ENCODE peak calls at places on chromosomes 16 and 17, in four cellular contexts. U, S, B and N are unnamed samples.

GRCh38 chr16:17160285-17160854 is 310.4 kb downstream of the XYLT1 start:
- DNase-seq in B (no peak), U (no peak), S (no peak), N (no peak)

GRCh38 chr17:2177235-2177811 is 122.4 kb downstream of the HIC1 start:
- DNase-seq in S (peak), U (no peak), B (no peak), N (no peak)

GRCh38 chr16:52435573-52435972 is 111.4 kb downstream of the TOX3 start:
- DNase-seq in U (no peak), B (no peak), S (no peak), N (no peak)

GRCh38 chr17:80482555-80483308 is 6.3 kb upstream of the NPTX1 start:
- DNase-seq in U (no peak), S (no peak), B (no peak), N (no peak)

GRCh38 chr16:1709356-1709755 is 3.4 kb downstream of the MAPK8IP3 start:
- DNase-seq in S (no peak), B (no peak), U (no peak), N (no peak)

GRCh38 chr17:67601897-67602296 is 115.8 kb upstream of the NOL11 start:
- DNase-seq in B (no peak), S (no peak), U (no peak), N (no peak)

GRCh38 chr16:12899529-12900168 is 1.7 kb upstream of the SHISA9 start:
- DNase-seq in B (peak), U (no peak), S (no peak), N (no peak)

GRCh38 chr16:50395763-50396710 is 27.2 kb upstream of the BRD7 start:
- DNase-seq in B (no peak), S (no peak), U (no peak), N (no peak)

GRCh38 chr17:6099492-6099891 is 29.3 kb downstream of the WSCD1 start:
- DNase-seq in S (no peak), U (peak), B (no peak), N (no peak)

DNA sequence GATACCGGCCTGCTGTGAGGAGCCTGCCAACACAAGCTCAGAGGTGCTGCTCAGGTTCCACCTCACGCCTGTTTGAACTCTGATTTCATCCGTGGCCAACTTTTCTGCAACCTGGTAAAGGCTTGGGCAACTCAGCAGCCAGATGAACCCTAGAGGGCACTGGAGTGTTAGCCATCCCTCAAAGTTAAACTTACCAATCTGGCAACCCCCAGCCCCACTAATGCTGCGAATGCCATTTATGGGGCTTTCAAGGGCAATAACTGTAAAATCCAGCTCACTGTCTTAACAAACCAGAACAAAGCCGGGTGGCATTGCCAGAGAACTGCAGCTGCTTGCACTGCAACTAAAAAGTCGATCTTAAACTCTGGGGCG is 105.5 kb downstream of the AXIN2 start:
- DNase-seq in S (peak), U (no peak), B (no peak), N (no peak)
- TF ChIP-seq CTCF in S (peak), U (no peak), B (no peak), N (peak)

GRCh38 chr17:3963214-3964201 is 729 bp downstream of the ATP2A3 start:
- DNase-seq in B (peak), S (no peak), U (peak), N (no peak)
- H3K4me3 ChIP-seq in B (peak), S (peak), U (peak), N (no peak)

DNA sequence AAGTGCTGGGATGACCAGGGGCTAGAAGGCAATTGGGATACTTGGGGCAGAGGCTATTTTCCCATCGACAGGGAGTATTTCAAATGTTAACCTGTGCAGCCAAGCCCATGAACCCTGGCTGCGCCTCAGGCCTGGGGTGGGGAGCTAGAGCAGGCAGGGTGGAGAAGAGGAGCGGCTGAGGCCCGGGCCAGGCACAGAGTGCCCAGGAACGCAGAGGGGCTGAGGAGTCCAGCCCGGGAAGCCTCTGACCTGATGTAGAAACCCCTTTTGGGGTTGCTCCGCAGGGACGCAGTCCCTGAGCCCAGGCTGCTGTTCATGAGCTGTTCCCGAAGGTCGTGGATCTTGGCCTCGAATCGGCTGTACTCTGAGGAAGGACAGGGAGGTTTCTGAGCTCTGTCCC is 16.8 kb upstream of the ASGR1 start:
- DNase-seq in S (no peak), B (no peak), U (no peak), N (no peak)
- TF ChIP-seq CTCF in S (no peak), B (no peak), U (no peak), N (no peak)

GRCh38 chr16:49281481-49281842 is at the start of gene CBLN1:
- DNase-seq in S (no peak), B (no peak), U (no peak), N (no peak)
- H3K4me3 ChIP-seq in S (no peak), B (peak), U (no peak), N (no peak)

DNA sequence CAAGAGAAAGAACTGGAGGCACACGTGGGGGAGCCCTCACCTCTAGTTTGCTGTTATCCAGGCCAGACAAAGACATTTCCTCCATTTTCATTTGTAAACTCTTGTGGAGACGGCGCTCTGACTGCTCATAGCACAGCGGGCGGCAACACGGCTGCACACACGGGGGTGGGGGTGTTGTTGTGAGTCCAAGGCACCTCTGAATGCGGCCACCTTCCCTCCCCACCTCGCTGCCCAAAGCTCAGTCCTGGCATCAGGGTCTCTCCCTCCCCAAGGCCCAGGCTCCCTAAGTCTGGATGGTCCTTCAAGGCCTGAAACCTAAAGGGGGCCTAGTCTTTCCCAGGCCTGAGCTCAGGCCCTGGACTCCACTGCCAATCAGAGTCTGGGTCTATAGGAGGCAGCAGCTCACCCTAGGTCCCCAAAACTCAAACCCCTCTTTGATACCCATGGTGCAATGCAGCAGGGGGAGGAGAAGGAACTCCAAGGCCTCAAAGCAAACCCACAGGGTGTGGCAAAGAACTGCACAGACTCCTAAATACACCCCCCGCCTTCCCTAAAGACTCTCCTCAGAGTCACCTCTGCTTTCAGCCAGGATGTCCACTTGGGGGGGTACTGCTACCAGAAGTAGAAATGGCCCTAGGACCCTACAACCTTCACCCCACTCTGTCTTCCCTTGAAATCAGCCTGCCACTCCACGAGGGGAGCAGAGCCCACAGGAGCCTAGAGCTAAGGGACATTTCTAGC is 1.5 kb downstream of the ATXN7L3 start:
- DNase-seq in B (no peak), U (peak), S (no peak), N (no peak)
- TF ChIP-seq CTCF in B (no peak), U (no peak), S (no peak), N (peak)

GRCh38 chr16:86507173-86508027 is 2.9 kb upstream of the FOXF1 start:
- DNase-seq in B (no peak), U (no peak), S (no peak), N (no peak)
- H3K4me3 ChIP-seq in B (peak), U (peak), S (no peak), N (peak)

GRCh38 chr16:80372341-80372740 is 168.5 kb upstream of the DYNLRB2 start:
- DNase-seq in S (no peak), B (no peak), U (no peak), N (no peak)

GRCh38 chr16:80366023-80366422 is 174.8 kb upstream of the DYNLRB2 start:
- DNase-seq in U (no peak), S (no peak), B (no peak), N (no peak)

GRCh38 chr16:80367037-80367658 is 173.6 kb upstream of the DYNLRB2 start:
- DNase-seq in S (no peak), B (no peak), U (no peak), N (no peak)

GRCh38 chr16:80369138-80369537 is 171.7 kb upstream of the DYNLRB2 start:
- DNase-seq in B (no peak), U (no peak), S (no peak), N (no peak)

DNA sequence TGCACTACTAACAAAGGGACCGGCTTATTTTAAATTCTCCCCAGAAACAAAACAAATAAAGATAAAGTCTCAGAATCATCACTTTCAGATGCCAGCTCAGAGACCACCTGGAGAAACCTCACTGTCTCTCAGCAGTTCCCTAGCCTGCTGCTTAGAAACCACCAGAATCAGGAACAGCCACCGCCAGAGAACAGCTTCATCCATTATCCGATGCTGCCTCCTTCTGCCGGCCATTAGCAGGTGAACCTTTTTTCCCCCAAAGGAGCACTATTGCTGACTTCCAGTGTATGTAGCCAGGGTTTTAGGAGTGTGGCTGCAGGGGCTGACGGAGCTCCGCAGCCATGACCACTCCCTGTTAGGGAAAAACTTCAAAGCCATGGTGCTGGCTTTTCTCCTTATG is 171.2 kb upstream of the DYNLRB2 start:
- DNase-seq in S (peak), U (no peak), B (peak), N (peak)
- TF ChIP-seq CTCF in S (peak), U (no peak), B (peak), N (peak)

GRCh38 chr16:47774661-47775060 is 313.5 kb downstream of the PHKB start:
- DNase-seq in S (no peak), B (peak), U (no peak), N (no peak)

GRCh38 chr16:47779201-47780016 is 318.3 kb downstream of the PHKB start:
- DNase-seq in U (no peak), B (no peak), S (no peak), N (no peak)

GRCh38 chr16:47780213-47780612 is 319.1 kb downstream of the PHKB start:
- DNase-seq in B (no peak), S (no peak), U (no peak), N (no peak)

GRCh38 chr16:47777191-47777590 is 316.1 kb downstream of the PHKB start:
- DNase-seq in S (no peak), B (no peak), U (no peak), N (no peak)

DNA sequence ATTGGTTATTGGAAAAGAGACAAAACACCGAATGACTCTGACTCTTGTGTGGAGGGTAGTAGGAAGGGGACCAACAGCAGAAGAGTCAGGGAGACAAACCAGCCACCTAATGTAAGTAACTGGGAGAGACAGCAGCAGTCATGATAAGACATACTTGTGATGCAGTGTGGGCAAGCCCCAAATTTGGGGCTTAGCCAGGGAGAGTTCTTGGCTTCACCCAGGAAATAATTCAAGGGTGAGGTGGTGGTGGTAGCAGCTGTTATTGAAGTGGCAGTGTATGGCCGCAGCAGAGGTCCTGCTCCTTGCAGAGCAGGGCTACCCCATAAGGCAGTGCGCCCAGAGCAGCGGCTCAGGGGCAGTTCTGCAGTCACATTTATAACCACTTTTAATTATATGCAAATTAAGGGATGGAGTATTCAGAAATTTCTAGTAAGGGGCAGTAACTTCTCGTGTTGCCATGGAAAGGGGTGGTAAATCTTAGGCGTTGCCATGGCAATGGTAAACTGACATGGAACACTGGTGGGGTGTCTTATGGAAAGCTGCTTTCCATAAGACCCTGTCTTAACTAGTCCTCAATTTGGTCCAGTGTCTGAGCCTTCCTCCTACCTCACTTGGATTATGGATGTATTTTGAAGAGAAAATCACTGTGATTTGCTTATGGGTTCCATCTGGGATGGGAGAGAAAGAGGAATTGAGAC is 317.1 kb downstream of the PHKB start:
- DNase-seq in S (no peak), B (no peak), U (no peak), N (no peak)
- H3K4me3 ChIP-seq in S (no peak), B (no peak), U (no peak), N (no peak)

GRCh38 chr17:29150191-29150590 is 30.0 kb downstream of the MYO18A start:
- DNase-seq in B (no peak), S (no peak), U (no peak), N (no peak)
- TF ChIP-seq CTCF in B (no peak), S (no peak), U (no peak), N (no peak)